ENCODE peak calls at places on chromosomes 13 and 19, in four cellular contexts. One of them, this sample, is unnamed.

GRCh38 chr13:51230473-51231105 is 8.4 kb downstream of the FAM124A start:
- DNase-seq in left ventricle myocardium inferior: peak; percentile 65
- DNase-seq in thoracic aorta: no peak
- DNase-seq in body of pancreas: peak; percentile 62
- DNase-seq in this sample: no peak

GRCh38 chr19:11381535-11382369 is 2.4 kb downstream of the EPOR start:
- DNase-seq in left ventricle myocardium inferior: peak; percentile 76
- DNase-seq in body of pancreas: peak; percentile 63
- DNase-seq in thoracic aorta: no peak
- DNase-seq in this sample: peak; percentile 76

GRCh38 chr19:18284710-18285430 is 3.4 kb upstream of the JUND start:
- DNase-seq in body of pancreas: no peak
- DNase-seq in thoracic aorta: no peak
- DNase-seq in left ventricle myocardium inferior: no peak
- DNase-seq in this sample: no peak

GRCh38 chr13:21616880-21617279 is 12.9 kb upstream of the MICU2 start:
- DNase-seq in left ventricle myocardium inferior: no peak
- DNase-seq in body of pancreas: no peak
- DNase-seq in thoracic aorta: no peak
- DNase-seq in this sample: no peak

GRCh38 chr19:1516395-1516753 is 3.6 kb upstream of the ADAMTSL5 start:
- DNase-seq in body of pancreas: no peak
- DNase-seq in left ventricle myocardium inferior: no peak
- DNase-seq in thoracic aorta: no peak
- DNase-seq in this sample: no peak

GRCh38 chr19:32041681-32042292 is 303.6 kb upstream of the ZNF507 start:
- DNase-seq in body of pancreas: peak; percentile 35
- DNase-seq in left ventricle myocardium inferior: peak; percentile 27
- DNase-seq in thoracic aorta: no peak
- DNase-seq in this sample: no peak

GRCh38 chr13:76790519-76791289 is 95.5 kb downstream of the KCTD12 start:
- DNase-seq in body of pancreas: no peak
- DNase-seq in thoracic aorta: no peak
- DNase-seq in left ventricle myocardium inferior: no peak
- DNase-seq in this sample: no peak

GRCh38 chr19:41965127-41965526 is 6.0 kb upstream of the RABAC1 start:
- DNase-seq in thoracic aorta: no peak
- DNase-seq in left ventricle myocardium inferior: no peak
- DNase-seq in body of pancreas: no peak
- DNase-seq in this sample: no peak

GRCh38 chr19:8484331-8484894 is 18.0 kb downstream of the PRAM1 start:
- DNase-seq in body of pancreas: peak; percentile 71
- DNase-seq in left ventricle myocardium inferior: peak; percentile 46
- DNase-seq in thoracic aorta: no peak
- DNase-seq in this sample: no peak

GRCh38 chr19:12606796-12607195 is 3.8 kb downstream of the ZNF490 start:
- DNase-seq in left ventricle myocardium inferior: no peak
- DNase-seq in body of pancreas: no peak
- DNase-seq in thoracic aorta: no peak
- DNase-seq in this sample: no peak

GRCh38 chr19:49875801-49876421 is 1.2 kb downstream of the AKT1S1 start:
- DNase-seq in thoracic aorta: no peak
- DNase-seq in left ventricle myocardium inferior: peak; percentile 64
- DNase-seq in body of pancreas: peak; percentile 48
- DNase-seq in this sample: no peak

GRCh38 chr19:47003611-47003935 is 16.1 kb upstream of the NPAS1 start:
- DNase-seq in thoracic aorta: no peak
- DNase-seq in left ventricle myocardium inferior: no peak
- DNase-seq in body of pancreas: no peak
- DNase-seq in this sample: no peak

GRCh38 chr19:55467236-55468053 is 2.9 kb upstream of the C19orf85 start:
- DNase-seq in left ventricle myocardium inferior: peak; percentile 69
- DNase-seq in thoracic aorta: no peak
- DNase-seq in body of pancreas: peak; percentile 59
- DNase-seq in this sample: peak; percentile 53

GRCh38 chr19:6227941-6228325 is 51.8 kb downstream of the MLLT1 start:
- DNase-seq in body of pancreas: no peak
- DNase-seq in left ventricle myocardium inferior: no peak
- DNase-seq in thoracic aorta: no peak
- DNase-seq in this sample: no peak

GRCh38 chr19:53989600-53990533 is 1.6 kb upstream of the CACNG6 start:
- DNase-seq in body of pancreas: no peak
- DNase-seq in thoracic aorta: no peak
- DNase-seq in left ventricle myocardium inferior: no peak
- DNase-seq in this sample: no peak
- H3K4me3 ChIP-seq in body of pancreas: no peak overlapping the region
- H3K4me3 ChIP-seq in thoracic aorta: no peak overlapping the region
- H3K4me3 ChIP-seq in left ventricle myocardium inferior: no peak overlapping the region
- H3K4me3 ChIP-seq in this sample: no peak overlapping the region

GRCh38 chr19:38021356-38021755 is 114.3 kb downstream of the SIPA1L3 start:
- DNase-seq in body of pancreas: no peak
- DNase-seq in thoracic aorta: no peak
- DNase-seq in left ventricle myocardium inferior: no peak
- DNase-seq in this sample: no peak

GRCh38 chr19:38025908-38026307 is 118.9 kb downstream of the SIPA1L3 start:
- DNase-seq in thoracic aorta: no peak
- DNase-seq in body of pancreas: no peak
- DNase-seq in left ventricle myocardium inferior: no peak
- DNase-seq in this sample: no peak

GRCh38 chr19:38023245-38023644 is 116.2 kb downstream of the SIPA1L3 start:
- DNase-seq in body of pancreas: no peak
- DNase-seq in left ventricle myocardium inferior: no peak
- DNase-seq in thoracic aorta: no peak
- DNase-seq in this sample: no peak

GRCh38 chr19:38024991-38025716 is 118.1 kb downstream of the SIPA1L3 start:
- DNase-seq in body of pancreas: no peak
- DNase-seq in thoracic aorta: no peak
- DNase-seq in left ventricle myocardium inferior: no peak
- DNase-seq in this sample: no peak

GRCh38 chr19:38023661-38024574 is 116.9 kb downstream of the SIPA1L3 start:
- DNase-seq in thoracic aorta: no peak
- DNase-seq in left ventricle myocardium inferior: no peak
- DNase-seq in body of pancreas: no peak
- DNase-seq in this sample: no peak
- H3K27ac ChIP-seq in thoracic aorta: no peak overlapping the region
- H3K27ac ChIP-seq in left ventricle myocardium inferior: no peak overlapping the region
- H3K27ac ChIP-seq in body of pancreas: peak overlapping the region; percentile 51
- H3K27ac ChIP-seq in this sample: no peak overlapping the region

GRCh38 chr13:44364019-44364418 is 9.6 kb upstream of the SERP2 start:
- DNase-seq in body of pancreas: no peak
- DNase-seq in thoracic aorta: no peak
- DNase-seq in left ventricle myocardium inferior: peak; percentile 24
- DNase-seq in this sample: no peak
- H3K4me1 ChIP-seq in body of pancreas: no peaks in the 10 kb centered on the region
- H3K4me1 ChIP-seq in thoracic aorta: peaks cover 9% of the 10 kb centered on the region
- H3K4me1 ChIP-seq in left ventricle myocardium inferior: peaks cover 19% of the 10 kb centered on the region
- H3K4me1 ChIP-seq in this sample: no peaks in the 10 kb centered on the region

GRCh38 chr19:3403489-3404323 is 37.3 kb downstream of the NFIC start:
- DNase-seq in body of pancreas: peak; percentile 97
- DNase-seq in thoracic aorta: peak; percentile 93
- DNase-seq in left ventricle myocardium inferior: peak; percentile 93
- DNase-seq in this sample: no peak
- H3K4me3 ChIP-seq in body of pancreas: no peak overlapping the region
- H3K4me3 ChIP-seq in thoracic aorta: peak overlapping the region; percentile 69
- H3K4me3 ChIP-seq in left ventricle myocardium inferior: peak overlapping the region; percentile 67
- H3K4me3 ChIP-seq in this sample: no peak overlapping the region

GRCh38 chr19:34229721-34230120 is 24.6 kb upstream of the GARRE1 start:
- DNase-seq in thoracic aorta: no peak
- DNase-seq in left ventricle myocardium inferior: no peak
- DNase-seq in body of pancreas: no peak
- DNase-seq in this sample: no peak

GRCh38 chr19:34231439-34231838 is 22.9 kb upstream of the GARRE1 start:
- DNase-seq in thoracic aorta: no peak
- DNase-seq in body of pancreas: no peak
- DNase-seq in left ventricle myocardium inferior: no peak
- DNase-seq in this sample: no peak

GRCh38 chr19:34230833-34231232 is 23.5 kb upstream of the GARRE1 start:
- DNase-seq in thoracic aorta: no peak
- DNase-seq in body of pancreas: no peak
- DNase-seq in left ventricle myocardium inferior: no peak
- DNase-seq in this sample: no peak

GRCh38 chr19:34235425-34235940 is 18.9 kb upstream of the GARRE1 start:
- DNase-seq in body of pancreas: no peak
- DNase-seq in thoracic aorta: no peak
- DNase-seq in left ventricle myocardium inferior: no peak
- DNase-seq in this sample: no peak

DNA sequence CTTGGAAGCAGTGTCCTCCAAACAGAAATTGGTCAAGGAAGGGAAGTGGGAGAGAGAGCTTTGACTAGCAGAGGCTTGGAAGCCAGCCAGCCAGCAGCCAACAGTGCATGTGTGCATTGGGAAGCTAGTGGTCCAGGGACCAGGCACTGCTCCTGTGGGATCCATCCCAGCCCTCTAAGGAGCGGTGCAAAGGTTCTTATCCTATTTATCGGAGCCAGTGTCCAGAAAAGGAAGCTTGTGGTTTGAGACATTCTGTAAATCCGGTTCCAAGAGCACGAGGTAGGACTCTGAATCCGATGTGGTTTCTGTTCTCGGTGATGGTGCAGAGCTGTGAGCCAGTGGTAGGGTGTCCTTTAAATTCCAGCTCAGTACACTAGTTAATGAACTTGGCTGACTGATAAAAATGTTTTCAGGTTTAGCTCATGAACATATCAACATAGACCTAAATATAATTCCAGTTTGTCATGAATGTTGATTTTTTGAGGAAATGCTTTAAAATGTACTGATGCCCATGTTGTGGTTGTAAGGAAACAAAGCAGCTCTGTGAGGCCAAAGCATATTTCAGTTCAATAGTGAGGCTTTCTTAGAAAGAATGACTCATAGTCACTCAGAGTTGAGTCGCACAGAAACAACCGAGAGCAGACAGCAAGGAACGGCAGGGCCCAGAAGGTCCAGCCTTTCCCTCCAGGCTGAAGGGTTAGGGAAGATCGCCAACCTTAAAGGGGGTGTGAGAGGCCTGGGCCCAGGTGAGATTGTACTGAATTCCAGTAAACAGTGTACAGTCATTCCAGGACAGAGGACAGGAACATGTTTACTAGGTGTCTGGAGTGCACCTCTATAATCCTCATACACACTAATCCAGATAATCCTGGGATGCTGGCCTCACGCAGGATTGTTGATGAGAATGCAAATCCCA is 21.5 kb upstream of the GARRE1 start:
- DNase-seq in left ventricle myocardium inferior: peak; percentile 53
- DNase-seq in thoracic aorta: no peak
- DNase-seq in body of pancreas: peak; percentile 47
- DNase-seq in this sample: no peak
- H3K27ac ChIP-seq in left ventricle myocardium inferior: peak overlapping the region; percentile 53
- H3K27ac ChIP-seq in thoracic aorta: peak overlapping the region; percentile 87
- H3K27ac ChIP-seq in body of pancreas: peak overlapping the region; percentile 59
- H3K27ac ChIP-seq in this sample: no peak overlapping the region